ENCODE peak calls at places on chromosomes 13 and 19, in nine cellular contexts. One of them, this sample, is unnamed.

GRCh38 chr13:113806104-113806471 is 47.1 kb downstream of the TMEM255B start:
- DNase-seq in HuH-7.5: no peak
- DNase-seq in RPMI7951: no peak
- DNase-seq in stimulated activated CD8-positive, alpha-beta memory T cell treated with anti-CD3 and anti-CD28 coated beads, Interleukin-15, amount 100 ng/mL, for 1 hour: no peak
- DNase-seq in CD8-positive, alpha-beta memory T cell: no peak
- DNase-seq in activated CD8-positive, alpha-beta T cell treated with anti-CD3 and anti-CD28 coated beads, Interleukin-2, amount 10 ng/mL, durations not matched to agents 7 days and 5 days: no peak
- DNase-seq in activated T-cell treated with anti-CD3 and anti-CD28 coated beads, Interleukin-2, amount 50 U/mL, for 4 hours: no peak
- DNase-seq in stimulated activated CD4-positive, alpha-beta T cell treated with anti-CD3 and anti-CD28 coated beads, Interleukin-15, amount 100 ng/mL, for 1 hour: no peak
- DNase-seq in activated CD4-positive, alpha-beta memory T cell treated with anti-CD3 and anti-CD28 coated beads for 36 hours: no peak
- DNase-seq in this sample: no peak

GRCh38 chr13:51453308-51453958 is 597 bp upstream of the INTS6 start:
- DNase-seq in HuH-7.5: peak
- DNase-seq in RPMI7951: no peak
- DNase-seq in stimulated activated CD8-positive, alpha-beta memory T cell treated with anti-CD3 and anti-CD28 coated beads, Interleukin-15, amount 100 ng/mL, for 1 hour: peak
- DNase-seq in CD8-positive, alpha-beta memory T cell: peak
- DNase-seq in activated CD8-positive, alpha-beta T cell treated with anti-CD3 and anti-CD28 coated beads, Interleukin-2, amount 10 ng/mL, durations not matched to agents 7 days and 5 days: peak
- DNase-seq in activated T-cell treated with anti-CD3 and anti-CD28 coated beads, Interleukin-2, amount 50 U/mL, for 4 hours: peak
- DNase-seq in stimulated activated CD4-positive, alpha-beta T cell treated with anti-CD3 and anti-CD28 coated beads, Interleukin-15, amount 100 ng/mL, for 1 hour: peak
- DNase-seq in activated CD4-positive, alpha-beta memory T cell treated with anti-CD3 and anti-CD28 coated beads for 36 hours: peak
- DNase-seq in this sample: no peak

GRCh38 chr13:88840085-88840484 is 1168.9 kb downstream of the SLITRK5 start:
- DNase-seq in HuH-7.5: no peak
- DNase-seq in RPMI7951: no peak
- DNase-seq in stimulated activated CD8-positive, alpha-beta memory T cell treated with anti-CD3 and anti-CD28 coated beads, Interleukin-15, amount 100 ng/mL, for 1 hour: no peak
- DNase-seq in CD8-positive, alpha-beta memory T cell: no peak
- DNase-seq in activated CD8-positive, alpha-beta T cell treated with anti-CD3 and anti-CD28 coated beads, Interleukin-2, amount 10 ng/mL, durations not matched to agents 7 days and 5 days: no peak
- DNase-seq in activated T-cell treated with anti-CD3 and anti-CD28 coated beads, Interleukin-2, amount 50 U/mL, for 4 hours: no peak
- DNase-seq in stimulated activated CD4-positive, alpha-beta T cell treated with anti-CD3 and anti-CD28 coated beads, Interleukin-15, amount 100 ng/mL, for 1 hour: no peak
- DNase-seq in activated CD4-positive, alpha-beta memory T cell treated with anti-CD3 and anti-CD28 coated beads for 36 hours: no peak
- DNase-seq in this sample: no peak

GRCh38 chr19:54136086-54136863 is 1.3 kb upstream of the CNOT3 start:
- DNase-seq in HuH-7.5: peak
- DNase-seq in RPMI7951: no peak
- DNase-seq in stimulated activated CD8-positive, alpha-beta memory T cell treated with anti-CD3 and anti-CD28 coated beads, Interleukin-15, amount 100 ng/mL, for 1 hour: no peak
- DNase-seq in CD8-positive, alpha-beta memory T cell: no peak
- DNase-seq in activated CD8-positive, alpha-beta T cell treated with anti-CD3 and anti-CD28 coated beads, Interleukin-2, amount 10 ng/mL, durations not matched to agents 7 days and 5 days: no peak
- DNase-seq in activated T-cell treated with anti-CD3 and anti-CD28 coated beads, Interleukin-2, amount 50 U/mL, for 4 hours: no peak
- DNase-seq in stimulated activated CD4-positive, alpha-beta T cell treated with anti-CD3 and anti-CD28 coated beads, Interleukin-15, amount 100 ng/mL, for 1 hour: no peak
- DNase-seq in activated CD4-positive, alpha-beta memory T cell treated with anti-CD3 and anti-CD28 coated beads for 36 hours: no peak
- DNase-seq in this sample: no peak

GRCh38 chr13:36428083-36428482 is 4.2 kb upstream of the CCNA1 start:
- DNase-seq in HuH-7.5: no peak
- DNase-seq in RPMI7951: peak
- DNase-seq in stimulated activated CD8-positive, alpha-beta memory T cell treated with anti-CD3 and anti-CD28 coated beads, Interleukin-15, amount 100 ng/mL, for 1 hour: no peak
- DNase-seq in CD8-positive, alpha-beta memory T cell: no peak
- DNase-seq in activated CD8-positive, alpha-beta T cell treated with anti-CD3 and anti-CD28 coated beads, Interleukin-2, amount 10 ng/mL, durations not matched to agents 7 days and 5 days: no peak
- DNase-seq in activated T-cell treated with anti-CD3 and anti-CD28 coated beads, Interleukin-2, amount 50 U/mL, for 4 hours: no peak
- DNase-seq in stimulated activated CD4-positive, alpha-beta T cell treated with anti-CD3 and anti-CD28 coated beads, Interleukin-15, amount 100 ng/mL, for 1 hour: no peak
- DNase-seq in activated CD4-positive, alpha-beta memory T cell treated with anti-CD3 and anti-CD28 coated beads for 36 hours: no peak
- DNase-seq in this sample: no peak

GRCh38 chr13:87999141-87999765 is 328.1 kb downstream of the SLITRK5 start:
- DNase-seq in HuH-7.5: no peak
- DNase-seq in RPMI7951: no peak
- DNase-seq in stimulated activated CD8-positive, alpha-beta memory T cell treated with anti-CD3 and anti-CD28 coated beads, Interleukin-15, amount 100 ng/mL, for 1 hour: no peak
- DNase-seq in CD8-positive, alpha-beta memory T cell: no peak
- DNase-seq in activated CD8-positive, alpha-beta T cell treated with anti-CD3 and anti-CD28 coated beads, Interleukin-2, amount 10 ng/mL, durations not matched to agents 7 days and 5 days: no peak
- DNase-seq in activated T-cell treated with anti-CD3 and anti-CD28 coated beads, Interleukin-2, amount 50 U/mL, for 4 hours: no peak
- DNase-seq in stimulated activated CD4-positive, alpha-beta T cell treated with anti-CD3 and anti-CD28 coated beads, Interleukin-15, amount 100 ng/mL, for 1 hour: no peak
- DNase-seq in activated CD4-positive, alpha-beta memory T cell treated with anti-CD3 and anti-CD28 coated beads for 36 hours: no peak
- DNase-seq in this sample: no peak

GRCh38 chr19:41934849-41935374 is 6.7 kb upstream of the ERFL start:
- DNase-seq in HuH-7.5: peak
- DNase-seq in RPMI7951: peak
- DNase-seq in stimulated activated CD8-positive, alpha-beta memory T cell treated with anti-CD3 and anti-CD28 coated beads, Interleukin-15, amount 100 ng/mL, for 1 hour: peak
- DNase-seq in CD8-positive, alpha-beta memory T cell: peak
- DNase-seq in activated CD8-positive, alpha-beta T cell treated with anti-CD3 and anti-CD28 coated beads, Interleukin-2, amount 10 ng/mL, durations not matched to agents 7 days and 5 days: peak
- DNase-seq in activated T-cell treated with anti-CD3 and anti-CD28 coated beads, Interleukin-2, amount 50 U/mL, for 4 hours: peak
- DNase-seq in stimulated activated CD4-positive, alpha-beta T cell treated with anti-CD3 and anti-CD28 coated beads, Interleukin-15, amount 100 ng/mL, for 1 hour: peak
- DNase-seq in activated CD4-positive, alpha-beta memory T cell treated with anti-CD3 and anti-CD28 coated beads for 36 hours: peak
- DNase-seq in this sample: peak

GRCh38 chr19:55687281-55688172 is 12.5 kb downstream of the EPN1 start:
- DNase-seq in HuH-7.5: no peak
- DNase-seq in RPMI7951: no peak
- DNase-seq in stimulated activated CD8-positive, alpha-beta memory T cell treated with anti-CD3 and anti-CD28 coated beads, Interleukin-15, amount 100 ng/mL, for 1 hour: no peak
- DNase-seq in CD8-positive, alpha-beta memory T cell: no peak
- DNase-seq in activated CD8-positive, alpha-beta T cell treated with anti-CD3 and anti-CD28 coated beads, Interleukin-2, amount 10 ng/mL, durations not matched to agents 7 days and 5 days: no peak
- DNase-seq in activated T-cell treated with anti-CD3 and anti-CD28 coated beads, Interleukin-2, amount 50 U/mL, for 4 hours: no peak
- DNase-seq in stimulated activated CD4-positive, alpha-beta T cell treated with anti-CD3 and anti-CD28 coated beads, Interleukin-15, amount 100 ng/mL, for 1 hour: no peak
- DNase-seq in activated CD4-positive, alpha-beta memory T cell treated with anti-CD3 and anti-CD28 coated beads for 36 hours: no peak
- DNase-seq in this sample: no peak

GRCh38 chr19:30374791-30375650 is 2.8 kb downstream of the ZNF536 start:
- DNase-seq in HuH-7.5: no peak
- DNase-seq in RPMI7951: no peak
- DNase-seq in stimulated activated CD8-positive, alpha-beta memory T cell treated with anti-CD3 and anti-CD28 coated beads, Interleukin-15, amount 100 ng/mL, for 1 hour: no peak
- DNase-seq in CD8-positive, alpha-beta memory T cell: no peak
- DNase-seq in activated CD8-positive, alpha-beta T cell treated with anti-CD3 and anti-CD28 coated beads, Interleukin-2, amount 10 ng/mL, durations not matched to agents 7 days and 5 days: no peak
- DNase-seq in activated T-cell treated with anti-CD3 and anti-CD28 coated beads, Interleukin-2, amount 50 U/mL, for 4 hours: no peak
- DNase-seq in stimulated activated CD4-positive, alpha-beta T cell treated with anti-CD3 and anti-CD28 coated beads, Interleukin-15, amount 100 ng/mL, for 1 hour: no peak
- DNase-seq in activated CD4-positive, alpha-beta memory T cell treated with anti-CD3 and anti-CD28 coated beads for 36 hours: no peak
- DNase-seq in this sample: no peak

GRCh38 chr13:24630851-24631341 is 49.3 kb upstream of the ATP12A start:
- DNase-seq in HuH-7.5: no peak
- DNase-seq in RPMI7951: peak
- DNase-seq in stimulated activated CD8-positive, alpha-beta memory T cell treated with anti-CD3 and anti-CD28 coated beads, Interleukin-15, amount 100 ng/mL, for 1 hour: no peak
- DNase-seq in CD8-positive, alpha-beta memory T cell: no peak
- DNase-seq in activated CD8-positive, alpha-beta T cell treated with anti-CD3 and anti-CD28 coated beads, Interleukin-2, amount 10 ng/mL, durations not matched to agents 7 days and 5 days: no peak
- DNase-seq in activated T-cell treated with anti-CD3 and anti-CD28 coated beads, Interleukin-2, amount 50 U/mL, for 4 hours: no peak
- DNase-seq in stimulated activated CD4-positive, alpha-beta T cell treated with anti-CD3 and anti-CD28 coated beads, Interleukin-15, amount 100 ng/mL, for 1 hour: no peak
- DNase-seq in activated CD4-positive, alpha-beta memory T cell treated with anti-CD3 and anti-CD28 coated beads for 36 hours: no peak
- DNase-seq in this sample: peak

GRCh38 chr13:110302986-110303385 is 4.0 kb downstream of the COL4A1 start:
- DNase-seq in HuH-7.5: no peak
- DNase-seq in RPMI7951: no peak
- DNase-seq in stimulated activated CD8-positive, alpha-beta memory T cell treated with anti-CD3 and anti-CD28 coated beads, Interleukin-15, amount 100 ng/mL, for 1 hour: no peak
- DNase-seq in CD8-positive, alpha-beta memory T cell: no peak
- DNase-seq in activated CD8-positive, alpha-beta T cell treated with anti-CD3 and anti-CD28 coated beads, Interleukin-2, amount 10 ng/mL, durations not matched to agents 7 days and 5 days: no peak
- DNase-seq in activated T-cell treated with anti-CD3 and anti-CD28 coated beads, Interleukin-2, amount 50 U/mL, for 4 hours: no peak
- DNase-seq in stimulated activated CD4-positive, alpha-beta T cell treated with anti-CD3 and anti-CD28 coated beads, Interleukin-15, amount 100 ng/mL, for 1 hour: no peak
- DNase-seq in activated CD4-positive, alpha-beta memory T cell treated with anti-CD3 and anti-CD28 coated beads for 36 hours: no peak
- DNase-seq in this sample: no peak

GRCh38 chr19:13169769-13170168 is 19.6 kb downstream of the IER2 start:
- DNase-seq in HuH-7.5: peak
- DNase-seq in RPMI7951: peak
- DNase-seq in stimulated activated CD8-positive, alpha-beta memory T cell treated with anti-CD3 and anti-CD28 coated beads, Interleukin-15, amount 100 ng/mL, for 1 hour: no peak
- DNase-seq in CD8-positive, alpha-beta memory T cell: no peak
- DNase-seq in activated CD8-positive, alpha-beta T cell treated with anti-CD3 and anti-CD28 coated beads, Interleukin-2, amount 10 ng/mL, durations not matched to agents 7 days and 5 days: no peak
- DNase-seq in activated T-cell treated with anti-CD3 and anti-CD28 coated beads, Interleukin-2, amount 50 U/mL, for 4 hours: no peak
- DNase-seq in stimulated activated CD4-positive, alpha-beta T cell treated with anti-CD3 and anti-CD28 coated beads, Interleukin-15, amount 100 ng/mL, for 1 hour: no peak
- DNase-seq in activated CD4-positive, alpha-beta memory T cell treated with anti-CD3 and anti-CD28 coated beads for 36 hours: no peak
- DNase-seq in this sample: no peak

GRCh38 chr19:812049-812816 is 9.5 kb downstream of the PLPPR3 start:
- DNase-seq in HuH-7.5: peak
- DNase-seq in RPMI7951: no peak
- DNase-seq in stimulated activated CD8-positive, alpha-beta memory T cell treated with anti-CD3 and anti-CD28 coated beads, Interleukin-15, amount 100 ng/mL, for 1 hour: no peak
- DNase-seq in CD8-positive, alpha-beta memory T cell: no peak
- DNase-seq in activated CD8-positive, alpha-beta T cell treated with anti-CD3 and anti-CD28 coated beads, Interleukin-2, amount 10 ng/mL, durations not matched to agents 7 days and 5 days: no peak
- DNase-seq in activated T-cell treated with anti-CD3 and anti-CD28 coated beads, Interleukin-2, amount 50 U/mL, for 4 hours: no peak
- DNase-seq in stimulated activated CD4-positive, alpha-beta T cell treated with anti-CD3 and anti-CD28 coated beads, Interleukin-15, amount 100 ng/mL, for 1 hour: no peak
- DNase-seq in activated CD4-positive, alpha-beta memory T cell treated with anti-CD3 and anti-CD28 coated beads for 36 hours: no peak
- DNase-seq in this sample: no peak

GRCh38 chr19:18119243-18120105 is 21.9 kb downstream of the MAST3 start:
- DNase-seq in HuH-7.5: no peak
- DNase-seq in RPMI7951: no peak
- DNase-seq in stimulated activated CD8-positive, alpha-beta memory T cell treated with anti-CD3 and anti-CD28 coated beads, Interleukin-15, amount 100 ng/mL, for 1 hour: no peak
- DNase-seq in CD8-positive, alpha-beta memory T cell: peak
- DNase-seq in activated CD8-positive, alpha-beta T cell treated with anti-CD3 and anti-CD28 coated beads, Interleukin-2, amount 10 ng/mL, durations not matched to agents 7 days and 5 days: peak
- DNase-seq in activated T-cell treated with anti-CD3 and anti-CD28 coated beads, Interleukin-2, amount 50 U/mL, for 4 hours: peak
- DNase-seq in stimulated activated CD4-positive, alpha-beta T cell treated with anti-CD3 and anti-CD28 coated beads, Interleukin-15, amount 100 ng/mL, for 1 hour: peak
- DNase-seq in activated CD4-positive, alpha-beta memory T cell treated with anti-CD3 and anti-CD28 coated beads for 36 hours: peak
- DNase-seq in this sample: no peak

GRCh38 chr13:101473458-101473857 is 21.0 kb downstream of the ITGBL1 start:
- DNase-seq in HuH-7.5: no peak
- DNase-seq in RPMI7951: peak
- DNase-seq in stimulated activated CD8-positive, alpha-beta memory T cell treated with anti-CD3 and anti-CD28 coated beads, Interleukin-15, amount 100 ng/mL, for 1 hour: no peak
- DNase-seq in CD8-positive, alpha-beta memory T cell: no peak
- DNase-seq in activated CD8-positive, alpha-beta T cell treated with anti-CD3 and anti-CD28 coated beads, Interleukin-2, amount 10 ng/mL, durations not matched to agents 7 days and 5 days: no peak
- DNase-seq in activated T-cell treated with anti-CD3 and anti-CD28 coated beads, Interleukin-2, amount 50 U/mL, for 4 hours: no peak
- DNase-seq in stimulated activated CD4-positive, alpha-beta T cell treated with anti-CD3 and anti-CD28 coated beads, Interleukin-15, amount 100 ng/mL, for 1 hour: no peak
- DNase-seq in activated CD4-positive, alpha-beta memory T cell treated with anti-CD3 and anti-CD28 coated beads for 36 hours: no peak
- DNase-seq in this sample: no peak

This sample was measured in SK-MEL-5.